ENCODE peak calls at places on chromosomes 1 and 21, in seven cellular contexts. D is Caco-2, F is SK-N-SH, V is H1, Q is astrocyte, H is neural progenitor cell, E is A549. U is an unnamed sample. For H3K9me3, the result is how much of the 10 kb centered on the place peaks cover.

GRCh38 chr1:223228931-223229528 is 86.0 kb upstream of the TLR5 start:
- DNase-seq in E (no peak), H (no peak), D (no peak), V (no peak), Q (peak), F (no peak), U (no peak)

GRCh38 chr1:21318714-21319159 is 28.5 kb upstream of the ECE1 start:
- DNase-seq in H (no peak), V (no peak), D (no peak), Q (no peak), F (no peak), E (no peak), U (no peak)

GRCh38 chr1:235883261-235883927 is 16.7 kb upstream of the LYST start:
- DNase-seq in V (no peak), Q (peak), E (no peak), F (peak), D (no peak), H (no peak), U (peak)

GRCh38 chr1:70427976-70428375 is 16.9 kb downstream of the CTH start:
- DNase-seq in E (no peak), H (no peak), V (no peak), D (no peak), F (no peak), Q (peak), U (no peak)

GRCh38 chr1:54591127-54591756 is 32.1 kb downstream of the FAM151A start:
- DNase-seq in E (no peak), V (no peak), H (no peak), D (no peak), F (no peak), Q (peak), U (peak)

GRCh38 chr1:248861621-248862020 is 2.7 kb upstream of the ZNF692 start:
- DNase-seq in D (no peak), Q (no peak), F (no peak), H (no peak), V (no peak), E (no peak), U (no peak)

GRCh38 chr1:112614460-112615065 is 4.4 kb downstream of the ST7L start:
- DNase-seq in E (no peak), Q (no peak), F (peak), H (peak), D (no peak), V (no peak), U (peak)

GRCh38 chr1:208235983-208236761 is 8.0 kb downstream of the PLXNA2 start:
- DNase-seq in F (no peak), H (no peak), Q (peak), V (no peak), D (no peak), E (no peak), U (peak)

GRCh38 chr1:54867717-54868057 is 19.3 kb downstream of the DHCR24 start:
- DNase-seq in D (peak), V (no peak), F (no peak), E (no peak), Q (no peak), H (no peak), U (no peak)

GRCh38 chr1:97308131-97308530 is 586.5 kb downstream of the PTBP2 start:
- DNase-seq in F (no peak), Q (peak), D (no peak), E (no peak), H (no peak), V (no peak), U (no peak)

GRCh38 chr1:202113690-202114300 is 8.9 kb upstream of the GPR37L1 start:
- DNase-seq in F (no peak), Q (no peak), V (no peak), D (no peak), H (no peak), E (no peak), U (no peak)

GRCh38 chr1:12598914-12599463 is 19.0 kb downstream of the DHRS3 start:
- DNase-seq in Q (no peak), V (no peak), D (no peak), E (no peak), F (no peak), H (no peak), U (no peak)

GRCh38 chr21:37195649-37196048 is 71.5 kb downstream of the VPS26C start:
- DNase-seq in E (no peak), D (no peak), F (no peak), Q (no peak), H (no peak), V (no peak), U (no peak)

GRCh38 chr21:45427331-45428271 is 22.6 kb downstream of the COL18A1 start:
- DNase-seq in Q (peak), V (no peak), H (peak), D (peak), F (no peak), E (peak), U (peak)

GRCh38 chr1:7389201-7389785 is 381.8 kb upstream of the VAMP3 start:
- DNase-seq in Q (peak), H (no peak), V (peak), F (peak), D (no peak), E (no peak), U (no peak)

GRCh38 chr1:199157494-199157893 is 518.7 kb downstream of the PTPRC start:
- DNase-seq in V (no peak), Q (peak), H (no peak), D (no peak), E (no peak), F (no peak), U (no peak)

GRCh38 chr1:228207851-228208821 is at the start of gene OBSCN:
- DNase-seq in E (no peak), Q (no peak), D (no peak), V (no peak), H (peak), F (no peak), U (no peak)

GRCh38 chr1:247047260-247047659 is 31.4 kb downstream of the ZNF670 start:
- DNase-seq in H (no peak), E (no peak), Q (no peak), D (no peak), F (no peak), V (no peak), U (no peak)
- H3K9me3 ChIP-seq in H (half or more), E (half or more), Q (under half), D (under half), F (under half), V (half or more), U (under half)

DNA sequence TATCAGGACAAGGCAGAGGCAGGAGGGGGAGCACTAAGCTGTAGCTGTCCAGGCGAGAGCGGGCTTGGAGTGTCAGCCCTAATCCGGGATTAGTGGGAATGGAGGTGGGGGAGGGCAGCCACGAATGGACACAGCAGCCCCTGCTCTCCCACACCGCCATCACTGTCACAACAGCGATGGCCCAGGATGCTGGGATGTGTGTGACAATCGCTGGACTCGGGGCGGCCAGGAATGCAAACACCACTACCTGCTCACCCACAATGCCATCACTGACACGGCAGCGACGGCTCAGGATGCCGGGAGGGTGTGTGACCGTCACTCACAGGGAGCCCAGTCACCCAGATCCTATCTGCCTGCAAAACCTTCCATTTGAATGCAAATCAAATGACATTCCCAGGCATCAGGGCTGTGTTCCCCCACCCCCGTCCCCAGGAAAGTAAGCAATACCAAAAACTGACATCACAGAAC is 2.8 kb downstream of the C2CD2 start:
- DNase-seq in V (no peak), D (no peak), E (no peak), H (peak), Q (no peak), F (no peak), U (no peak)
- H3K4me3 ChIP-seq in V (peak), D (no peak), E (no peak), H (no peak), Q (no peak), F (no peak), U (no peak)

DNA sequence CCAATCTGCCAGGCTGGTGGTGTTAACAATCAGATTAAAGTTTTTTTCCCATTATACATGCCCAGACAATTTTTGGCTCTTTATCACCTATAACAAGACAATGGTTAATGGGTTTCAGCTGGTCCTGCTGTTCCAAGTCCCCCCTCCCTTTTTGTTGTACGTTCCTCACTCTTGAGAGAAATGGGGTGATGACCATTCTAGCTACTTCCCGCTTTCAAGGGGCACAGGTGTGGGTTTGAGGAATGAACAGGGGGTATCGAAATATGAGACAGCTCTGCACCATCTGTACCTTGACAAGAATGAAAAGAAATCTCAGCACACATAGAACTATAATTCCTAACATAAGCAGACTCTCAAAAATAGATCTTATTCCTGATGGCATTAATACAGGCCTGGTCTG is 326.8 kb downstream of the PTPRU start:
- DNase-seq in E (no peak), H (no peak), F (no peak), D (no peak), Q (no peak), V (no peak), U (no peak)
- H3K9me3 ChIP-seq in E (under half), H (under half), F (under half), D (under half), Q (under half), V (under half), U (under half)

DNA sequence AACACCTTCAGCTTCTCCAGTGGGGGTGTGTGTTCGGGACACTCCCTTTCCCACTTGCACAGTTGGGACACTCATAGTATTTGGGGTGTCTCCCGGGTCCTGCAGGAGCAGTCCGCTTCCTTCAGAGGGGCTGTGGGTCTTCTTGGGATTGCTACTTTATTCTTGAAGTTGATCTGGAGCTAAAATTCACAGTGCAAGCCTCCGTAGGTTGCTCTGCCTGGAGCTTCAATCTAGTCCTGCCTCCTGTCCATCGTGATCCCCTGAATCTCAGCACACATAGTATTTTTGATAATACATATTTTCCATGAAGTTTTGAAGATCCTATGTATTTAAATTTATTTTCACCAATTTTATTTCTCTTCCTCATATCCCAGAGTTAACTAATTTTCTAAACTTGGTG is 902.1 kb downstream of the LTN1 start:
- DNase-seq in E (no peak), H (no peak), Q (no peak), V (no peak), F (no peak), D (no peak), U (no peak)
- H3K4me3 ChIP-seq in E (no peak), H (no peak), Q (no peak), V (no peak), F (no peak), D (peak), U (no peak)

DNA sequence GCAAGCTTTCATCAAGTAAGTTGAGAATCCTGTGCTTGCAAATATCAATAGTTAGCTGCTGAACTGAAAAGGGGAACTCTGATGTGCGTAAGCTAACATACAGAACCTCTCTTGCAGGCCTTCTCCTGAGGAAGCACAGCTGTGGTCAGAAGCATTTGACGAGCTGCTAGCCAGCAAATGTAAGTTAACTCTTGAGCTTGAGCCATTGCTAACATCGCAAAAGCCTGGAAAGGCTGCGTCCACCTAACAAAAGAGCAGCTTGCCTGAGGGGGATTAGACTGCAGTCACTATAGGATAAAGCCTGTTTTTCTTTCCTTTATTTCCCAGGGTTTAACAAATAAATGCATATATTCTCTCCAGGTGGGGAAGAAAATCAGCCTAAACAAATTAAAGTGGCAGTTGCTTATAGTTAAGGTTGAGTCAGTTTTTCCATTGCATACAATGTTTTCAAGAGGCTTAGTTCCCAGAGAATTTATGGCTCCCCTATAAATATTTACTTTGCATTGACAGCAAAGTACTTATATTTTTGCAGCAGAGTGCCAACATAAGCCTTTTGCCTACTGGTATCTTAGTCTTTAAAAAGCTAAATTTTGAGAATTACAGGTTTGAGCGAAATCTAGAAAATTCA is 1.5 kb downstream of the RGS2 start:
- DNase-seq in H (peak), V (no peak), D (no peak), Q (peak), F (no peak), E (no peak), U (no peak)
- H3K9me3 ChIP-seq in H (under half), V (under half), D (under half), Q (under half), F (under half), E (under half), U (under half)

DNA sequence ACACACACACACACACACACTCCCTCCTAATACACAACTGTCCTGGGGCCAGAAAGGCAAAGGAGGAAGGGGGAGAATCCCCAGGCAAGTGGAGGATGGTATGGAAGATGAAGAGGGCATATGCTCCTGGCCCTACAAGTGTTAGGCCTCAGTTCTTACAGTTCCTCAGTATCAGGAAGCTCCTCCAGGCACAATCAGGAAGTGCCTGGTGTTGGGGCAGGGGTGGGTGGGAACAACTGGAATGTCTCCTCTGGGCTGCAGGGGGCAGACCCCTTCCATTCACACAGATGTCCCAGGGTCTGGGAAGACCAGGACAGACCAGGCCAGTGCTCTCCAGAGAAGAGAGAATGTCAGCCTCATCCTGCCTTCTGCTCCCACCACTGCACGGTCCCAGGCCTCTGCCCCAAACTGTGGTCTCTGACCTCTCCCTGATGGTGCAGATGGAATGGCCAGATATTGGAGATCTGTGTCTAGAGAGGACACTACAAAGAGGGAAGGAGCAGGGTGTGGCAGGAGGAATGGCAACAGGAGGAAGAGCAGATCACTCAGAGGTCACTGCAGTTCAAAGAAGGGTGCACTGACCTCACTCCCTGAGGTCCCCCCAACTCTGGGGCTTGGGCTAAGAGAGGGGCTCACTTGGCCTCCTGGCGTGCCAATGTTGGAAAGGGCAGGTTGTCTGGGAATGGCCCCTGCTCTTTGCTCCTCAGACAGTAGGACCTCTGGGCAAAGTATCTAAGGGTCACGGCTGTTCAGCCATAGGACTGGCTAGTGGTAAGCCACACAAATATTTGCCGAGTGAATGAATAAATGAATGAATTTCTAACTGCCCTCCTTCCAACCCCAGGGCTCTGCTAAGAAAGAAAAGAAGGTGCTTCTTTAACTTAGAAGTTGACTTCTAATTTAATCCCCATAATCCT is 2.5 kb upstream of the DENND2D start:
- DNase-seq in Q (no peak), E (no peak), V (no peak), H (no peak), F (peak), D (no peak), U (no peak)
- H3K4me3 ChIP-seq in Q (peak), E (no peak), V (peak), H (no peak), F (no peak), D (peak), U (no peak)